ENCODE peak calls at places on chromosome 22, in ten cellular contexts. F, O, W, G, B, I, M, R, H and V are unnamed samples. For H3K36me3, the result is how much of the 10 kb centered on the place peaks cover.

GRCh38 chr22:22138915-22139314 is 105.7 kb upstream of the VPREB1 start:
- DNase-seq in F (no peak), O (no peak), W (no peak), G (no peak), B (no peak), I (no peak), M (no peak), R (no peak), H (no peak), V (no peak)

GRCh38 chr22:22666307-22667091 is 22.1 kb downstream of the GGTLC2 start:
- DNase-seq in F (peak), O (peak), W (no peak), G (no peak), B (peak), I (no peak), M (peak), R (no peak), H (no peak), V (peak)

GRCh38 chr22:27420186-27420816 is 381.3 kb downstream of the MN1 start:
- DNase-seq in F (no peak), O (no peak), W (no peak), G (no peak), B (no peak), I (no peak), M (peak), R (no peak), H (no peak), V (no peak)

GRCh38 chr22:43303751-43304150 is 39.4 kb downstream of the SCUBE1 start:
- DNase-seq in F (no peak), O (no peak), W (no peak), G (no peak), B (no peak), I (no peak), M (no peak), R (no peak), H (no peak), V (no peak)

GRCh38 chr22:49764151-49764581 is 63.5 kb downstream of the BRD1 start:
- DNase-seq in F (no peak), O (peak), W (no peak), G (no peak), B (no peak), I (no peak), M (no peak), R (peak), H (no peak), V (no peak)

GRCh38 chr22:40001104-40001503 is 6.3 kb downstream of the FAM83F start:
- DNase-seq in F (no peak), O (no peak), W (no peak), G (no peak), B (no peak), I (no peak), M (no peak), R (peak), H (no peak), V (no peak)

GRCh38 chr22:49825944-49826602 is 1.6 kb downstream of the BRD1 start:
- DNase-seq in F (no peak), O (no peak), W (peak), G (peak), B (peak), I (no peak), M (peak), R (no peak), H (peak), V (peak)

GRCh38 chr22:28024422-28024888 is 105.4 kb upstream of the PITPNB start:
- DNase-seq in F (no peak), O (no peak), W (no peak), G (no peak), B (peak), I (no peak), M (no peak), R (peak), H (no peak), V (no peak)

GRCh38 chr22:49946612-49947295 is 13.8 kb upstream of the PIM3 start:
- DNase-seq in F (peak), O (no peak), W (no peak), G (no peak), B (peak), I (peak), M (no peak), R (no peak), H (no peak), V (no peak)

GRCh38 chr22:49064836-49065235 is 762.8 kb downstream of the BRD1 start:
- DNase-seq in F (no peak), O (no peak), W (no peak), G (no peak), B (no peak), I (no peak), M (no peak), R (no peak), H (no peak), V (no peak)

GRCh38 chr22:25824828-25825474 is 83.0 kb downstream of the MYO18B start:
- DNase-seq in F (no peak), O (no peak), W (no peak), G (no peak), B (no peak), I (no peak), M (no peak), R (no peak), H (no peak), V (no peak)

GRCh38 chr22:24553597-24554315 is 1.2 kb downstream of the GUCD1 start:
- DNase-seq in F (peak), O (no peak), W (no peak), G (no peak), B (peak), I (no peak), M (peak), R (peak), H (peak), V (peak)

GRCh38 chr22:26383968-26384576 is 45.0 kb upstream of the ASPHD2 start:
- DNase-seq in F (no peak), O (no peak), W (no peak), G (no peak), B (no peak), I (no peak), M (no peak), R (no peak), H (no peak), V (no peak)

GRCh38 chr22:39242809-39243442 is 1.9 kb downstream of the PDGFB start:
- DNase-seq in F (peak), O (peak), W (peak), G (no peak), B (peak), I (no peak), M (no peak), R (no peak), H (peak), V (no peak)

GRCh38 chr22:38760477-38761201 is 4.8 kb upstream of the SUN2 start:
- DNase-seq in F (no peak), O (no peak), W (no peak), G (no peak), B (no peak), I (no peak), M (peak), R (no peak), H (no peak), V (peak)

GRCh38 chr22:31442768-31443489 is 43.5 kb downstream of the DRG1 start:
- DNase-seq in F (no peak), O (no peak), W (no peak), G (no peak), B (no peak), I (no peak), M (no peak), R (no peak), H (no peak), V (no peak)

GRCh38 chr22:31440681-31441080 is 41.3 kb downstream of the DRG1 start:
- DNase-seq in F (no peak), O (no peak), W (no peak), G (no peak), B (no peak), I (no peak), M (no peak), R (no peak), H (no peak), V (no peak)

GRCh38 chr22:31439805-31440204 is 40.4 kb downstream of the DRG1 start:
- DNase-seq in F (no peak), O (no peak), W (no peak), G (no peak), B (no peak), I (no peak), M (no peak), R (no peak), H (no peak), V (no peak)

GRCh38 chr22:31443516-31443915 is 44.1 kb downstream of the DRG1 start:
- DNase-seq in F (no peak), O (no peak), W (no peak), G (no peak), B (no peak), I (no peak), M (no peak), R (no peak), H (no peak), V (no peak)

GRCh38 chr22:31441652-31442051 is 42.2 kb downstream of the DRG1 start:
- DNase-seq in F (no peak), O (no peak), W (no peak), G (no peak), B (no peak), I (no peak), M (no peak), R (no peak), H (no peak), V (no peak)
- H3K36me3 ChIP-seq in F (under half), O (half or more), W (half or more), G (under half), B (under half), I (half or more), M (half or more), R (under half), H (under half), V (half or more)

GRCh38 chr22:35303029-35303624 is 3.4 kb downstream of the TOM1 start:
- DNase-seq in F (no peak), O (no peak), W (no peak), G (no peak), B (no peak), I (no peak), M (no peak), R (no peak), H (no peak), V (peak)

GRCh38 chr22:35301370-35301874 is 1.7 kb downstream of the TOM1 start:
- DNase-seq in F (no peak), O (no peak), W (no peak), G (no peak), B (no peak), I (no peak), M (peak), R (no peak), H (peak), V (peak)

GRCh38 chr22:35299717-35300497 is at the start of gene TOM1:
- DNase-seq in F (peak), O (peak), W (peak), G (peak), B (peak), I (peak), M (peak), R (peak), H (peak), V (peak)

GRCh38 chr22:35299217-35299716 is 427 bp upstream of the TOM1 start:
- DNase-seq in F (no peak), O (no peak), W (no peak), G (no peak), B (no peak), I (no peak), M (no peak), R (no peak), H (no peak), V (no peak)
- H3K4me3 ChIP-seq in F (no peak), O (no peak), W (peak), G (peak), B (peak), I (peak), M (peak), R (peak), H (peak), V (peak)

GRCh38 chr22:17143101-17143500 is 16.0 kb downstream of the HDHD5 start:
- DNase-seq in F (no peak), O (no peak), W (no peak), G (no peak), B (no peak), I (no peak), M (no peak), R (peak), H (no peak), V (no peak)
- H3K36me3 ChIP-seq in F (under half), O (under half), W (half or more), G (under half), B (under half), I (under half), M (under half), R (under half), H (under half), V (under half)

GRCh38 chr22:33568934-33569496 is 351.3 kb downstream of the LARGE1 start:
- DNase-seq in F (no peak), O (no peak), W (no peak), G (no peak), B (no peak), I (no peak), M (peak), R (no peak), H (no peak), V (no peak)
- H3K4me3 ChIP-seq in F (no peak), O (no peak), W (no peak), G (no peak), B (no peak), I (no peak), M (no peak), R (no peak), H (no peak), V (no peak)

DNA sequence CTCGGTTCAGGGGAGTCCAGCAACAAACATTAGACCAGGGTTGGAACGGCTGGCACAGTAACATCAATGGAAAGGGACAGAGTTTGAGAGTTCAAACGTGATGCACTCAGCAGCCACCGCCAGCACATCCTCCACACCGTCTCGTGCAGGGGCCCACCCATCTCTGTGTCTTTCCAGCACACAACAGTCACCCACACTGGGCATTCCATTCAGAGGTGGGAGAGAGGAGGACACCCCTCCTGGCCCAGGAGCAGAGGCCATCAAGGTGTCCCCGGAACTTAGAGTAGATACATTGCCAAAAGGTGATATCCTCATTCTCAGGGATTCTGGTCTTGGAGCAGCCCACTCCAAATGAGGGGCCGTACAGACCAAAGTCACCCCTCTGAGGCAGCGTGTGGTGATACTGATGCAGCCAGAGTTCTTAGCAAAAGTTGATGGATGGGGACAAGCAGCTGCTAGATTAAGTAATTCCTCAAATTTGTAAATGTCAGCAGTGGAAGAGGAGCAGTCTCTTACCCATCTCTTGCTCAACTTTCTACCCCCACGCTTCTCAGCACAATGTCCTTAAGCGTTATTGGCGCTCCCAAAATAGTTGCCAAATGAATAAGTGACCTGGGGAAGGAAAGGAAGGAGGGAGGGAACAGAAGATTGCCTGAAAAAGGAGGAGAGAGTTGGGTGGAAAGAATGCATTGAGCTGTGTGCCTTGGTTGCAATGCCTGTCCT is 5.5 kb downstream of the SNAP29 start:
- DNase-seq in F (no peak), O (no peak), W (no peak), G (no peak), B (no peak), I (no peak), M (no peak), R (peak), H (no peak), V (no peak)
- H3K36me3 ChIP-seq in F (under half), O (under half), W (under half), G (under half), B (under half), I (under half), M (under half), R (under half), H (under half), V (under half)

DNA sequence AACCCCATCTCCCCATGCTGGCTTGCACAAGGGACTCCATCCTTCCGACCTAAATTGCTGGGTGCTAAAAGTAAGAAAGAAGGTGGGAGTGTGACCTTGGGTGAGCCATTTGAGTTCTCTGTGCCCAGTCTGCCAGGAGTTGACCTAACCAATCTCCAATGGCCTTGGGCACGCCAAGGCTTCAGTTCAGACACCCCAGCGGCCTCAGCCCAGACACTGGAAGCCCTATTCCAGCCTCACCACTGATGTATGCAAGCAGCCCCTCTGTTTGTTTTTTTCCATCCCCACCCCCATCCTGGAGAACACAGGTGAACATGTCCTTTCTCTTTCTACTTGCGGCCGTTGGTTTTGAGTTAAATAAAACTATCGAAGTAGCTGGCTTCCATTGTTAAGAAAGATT is 31.9 kb downstream of the MYH9 start:
- DNase-seq in F (peak), O (no peak), W (no peak), G (no peak), B (no peak), I (no peak), M (no peak), R (no peak), H (no peak), V (no peak)
- H3K4me3 ChIP-seq in F (no peak), O (no peak), W (peak), G (no peak), B (no peak), I (no peak), M (no peak), R (no peak), H (no peak), V (no peak)

GRCh38 chr22:46933526-46933925 is 171.1 kb downstream of the TBC1D22A start:
- DNase-seq in F (no peak), O (peak), W (no peak), G (no peak), B (peak), I (no peak), M (no peak), R (peak), H (no peak), V (no peak)
- H3K36me3 ChIP-seq in F (under half), O (under half), W (under half), G (under half), B (under half), I (under half), M (under half), R (under half), H (under half), V (under half)